ENCODE peak calls at places on chromosomes 1 and 21, in seven cellular contexts. B is effector CD4-positive, alpha-beta T cell; Y is GM23338; J is anterior cingulate cortex; D is heart right ventricle; W is RPMI7951; Z is left lung. L is an unnamed sample.

GRCh38 chr1:234535763-234536515 is 57.0 kb upstream of the TARBP1 start:
- DNase-seq in B (no peak), Z (no peak), Y (no peak), J (no peak), W (no peak), D (peak), L (peak)

GRCh38 chr1:101317590-101317989 is 80.8 kb downstream of the S1PR1 start:
- DNase-seq in D (no peak), Z (no peak), J (no peak), Y (peak), W (no peak), B (no peak), L (no peak)

GRCh38 chr1:171251741-171252300 is 3.5 kb downstream of the FMO1 start:
- DNase-seq in B (no peak), W (no peak), Y (peak), D (peak), Z (no peak), J (no peak), L (no peak)

GRCh38 chr1:184597652-184598357 is 156.9 kb downstream of the EDEM3 start:
- DNase-seq in B (no peak), J (no peak), Z (no peak), D (no peak), W (no peak), Y (no peak), L (no peak)

GRCh38 chr21:42063206-42063577 is 7.9 kb upstream of the UMODL1 start:
- DNase-seq in Y (no peak), J (no peak), W (no peak), D (no peak), Z (no peak), B (no peak), L (peak)

GRCh38 chr1:39268906-39269305 is 64.4 kb downstream of the MACF1 start:
- DNase-seq in Z (no peak), B (no peak), J (no peak), Y (peak), D (no peak), W (no peak), L (no peak)

GRCh38 chr1:110463695-110464094 is 12.7 kb downstream of the PROK1 start:
- DNase-seq in Z (no peak), W (peak), J (no peak), Y (no peak), B (no peak), D (no peak), L (no peak)

GRCh38 chr1:205271277-205271676 is 43.5 kb downstream of the TMCC2 start:
- DNase-seq in Z (no peak), B (no peak), Y (no peak), D (no peak), J (no peak), W (peak), L (no peak)

GRCh38 chr1:194292912-194293311 is 1106.5 kb upstream of the B3GALT2 start:
- DNase-seq in D (no peak), Z (no peak), B (no peak), Y (peak), J (no peak), W (no peak), L (no peak)

GRCh38 chr1:7702365-7702764 is 68.7 kb upstream of the VAMP3 start:
- DNase-seq in Y (peak), Z (no peak), D (no peak), J (no peak), W (no peak), B (no peak), L (no peak)

GRCh38 chr1:201982082-201982922 is at the start of gene RNPEP:
- DNase-seq in B (peak), W (peak), J (no peak), Y (peak), D (peak), Z (peak), L (peak)

GRCh38 chr1:55893155-55893554 is 678.0 kb upstream of the USP24 start:
- DNase-seq in Y (peak), B (no peak), J (no peak), Z (no peak), W (peak), D (no peak), L (no peak)

GRCh38 chr21:43992121-43992520 is 20.0 kb upstream of the TRAPPC10 start:
- DNase-seq in B (no peak), Z (no peak), D (no peak), W (no peak), Y (no peak), J (no peak), L (peak)

GRCh38 chr1:162023547-162024501 is at the start of gene OLFML2B:
- DNase-seq in Z (peak), D (peak), J (no peak), W (peak), Y (peak), B (peak), L (peak)

GRCh38 chr1:36285450-36286101 is 20.6 kb upstream of the SH3D21 start:
- DNase-seq in Y (peak), J (no peak), B (peak), Z (no peak), W (peak), D (no peak), L (no peak)

GRCh38 chr21:32403201-32403701 is 9.3 kb upstream of the EVA1C start:
- DNase-seq in J (no peak), Y (peak), B (peak), W (peak), Z (no peak), D (peak), L (peak)

GRCh38 chr1:56590520-56591011 is 11.2 kb upstream of the PLPP3 start:
- DNase-seq in B (no peak), Z (no peak), J (no peak), W (peak), Y (no peak), D (no peak), L (no peak)

GRCh38 chr1:10530756-10531155 is 56.0 kb downstream of the PEX14 start:
- DNase-seq in Z (no peak), B (no peak), J (no peak), Y (no peak), D (no peak), W (no peak), L (no peak)

GRCh38 chr1:17405898-17406759 is 33.3 kb downstream of the RCC2 start:
- DNase-seq in Y (peak), B (peak), Z (peak), W (peak), D (peak), J (no peak), L (peak)

GRCh38 chr1:23100074-23100748 is 68.4 kb downstream of the LUZP1 start:
- DNase-seq in W (peak), D (no peak), B (peak), Z (no peak), J (no peak), Y (peak), L (no peak)

GRCh38 chr1:38198099-38198498 is 151.5 kb upstream of the POU3F1 start:
- DNase-seq in J (no peak), W (no peak), D (no peak), Z (no peak), B (no peak), Y (no peak), L (no peak)

GRCh38 chr1:226525750-226526149 is 22.8 kb upstream of the STUM start:
- DNase-seq in W (no peak), J (no peak), Z (no peak), D (no peak), B (no peak), Y (no peak), L (no peak)

GRCh38 chr1:197150336-197151005 is 4.0 kb upstream of the ASPM start:
- DNase-seq in B (no peak), Y (no peak), Z (no peak), D (no peak), J (no peak), W (no peak), L (no peak)

GRCh38 chr1:236155399-236155767 is 13.0 kb downstream of the GPR137B start:
- DNase-seq in Z (peak), J (no peak), W (no peak), B (no peak), Y (no peak), D (no peak), L (no peak)

GRCh38 chr1:198563578-198563977 is 23.1 kb upstream of the ATP6V1G3 start:
- DNase-seq in W (peak), D (no peak), B (no peak), Z (no peak), J (no peak), Y (peak), L (no peak)

GRCh38 chr1:209808059-209808494 is 2.1 kb upstream of the IRF6 start:
- DNase-seq in B (no peak), J (no peak), D (peak), W (peak), Y (no peak), Z (no peak), L (peak)

GRCh38 chr1:45348966-45349677 is 8.9 kb upstream of the MUTYH start:
- DNase-seq in W (no peak), Y (no peak), D (no peak), J (no peak), Z (no peak), B (no peak), L (no peak)

GRCh38 chr1:3275471-3276340 is 178.8 kb upstream of the ARHGEF16 start:
- DNase-seq in J (no peak), B (no peak), W (peak), Y (no peak), Z (peak), D (peak), L (no peak)

GRCh38 chr1:115278241-115278640 is 59.8 kb downstream of the NGF start:
- DNase-seq in B (no peak), J (no peak), Y (no peak), Z (no peak), D (no peak), W (no peak), L (no peak)

GRCh38 chr1:192601145-192602048 is 25.8 kb downstream of the RGS1 start:
- DNase-seq in J (no peak), Y (no peak), D (no peak), B (no peak), W (peak), Z (no peak), L (no peak)